ENCODE peak calls at places on chromosomes 13 and 19, in four cellular contexts. One of them, this sample, is unnamed.

GRCh38 chr13:72062566-72062965 is 195.6 kb upstream of the DACH1 start:
- DNase-seq in fibroblast of the conjunctiva: no peak
- DNase-seq in psoas muscle: no peak
- DNase-seq in stimulated activated CD4-positive, alpha-beta T cell treated with anti-CD3 and anti-CD28 coated beads, Interleukin-1b, Interleukin-23, amount 100 ng/mL, for 24 hours: no peak
- DNase-seq in this sample: no peak

GRCh38 chr19:38023245-38023644 is 116.2 kb downstream of the SIPA1L3 start:
- DNase-seq in fibroblast of the conjunctiva: no peak
- DNase-seq in psoas muscle: no peak
- DNase-seq in stimulated activated CD4-positive, alpha-beta T cell treated with anti-CD3 and anti-CD28 coated beads, Interleukin-1b, Interleukin-23, amount 100 ng/mL, for 24 hours: no peak
- DNase-seq in this sample: peak

GRCh38 chr19:42471554-42472249 is 29.0 kb upstream of the CXCL17 start:
- DNase-seq in fibroblast of the conjunctiva: no peak
- DNase-seq in psoas muscle: no peak
- DNase-seq in stimulated activated CD4-positive, alpha-beta T cell treated with anti-CD3 and anti-CD28 coated beads, Interleukin-1b, Interleukin-23, amount 100 ng/mL, for 24 hours: no peak
- DNase-seq in this sample: peak

GRCh38 chr13:28657784-28658538 is 969 bp upstream of the POMP start:
- DNase-seq in fibroblast of the conjunctiva: no peak
- DNase-seq in psoas muscle: no peak
- DNase-seq in stimulated activated CD4-positive, alpha-beta T cell treated with anti-CD3 and anti-CD28 coated beads, Interleukin-1b, Interleukin-23, amount 100 ng/mL, for 24 hours: no peak
- DNase-seq in this sample: peak

GRCh38 chr13:27128825-27129627 is 42.6 kb downstream of the USP12 start:
- DNase-seq in fibroblast of the conjunctiva: no peak
- DNase-seq in psoas muscle: no peak
- DNase-seq in stimulated activated CD4-positive, alpha-beta T cell treated with anti-CD3 and anti-CD28 coated beads, Interleukin-1b, Interleukin-23, amount 100 ng/mL, for 24 hours: no peak
- DNase-seq in this sample: no peak

GRCh38 chr19:1045247-1045603 is 5.3 kb downstream of the ABCA7 start:
- DNase-seq in fibroblast of the conjunctiva: no peak
- DNase-seq in psoas muscle: peak
- DNase-seq in stimulated activated CD4-positive, alpha-beta T cell treated with anti-CD3 and anti-CD28 coated beads, Interleukin-1b, Interleukin-23, amount 100 ng/mL, for 24 hours: peak
- DNase-seq in this sample: no peak

GRCh38 chr13:51682691-51683090 is 98.4 kb downstream of the WDFY2 start:
- DNase-seq in fibroblast of the conjunctiva: no peak
- DNase-seq in psoas muscle: no peak
- DNase-seq in stimulated activated CD4-positive, alpha-beta T cell treated with anti-CD3 and anti-CD28 coated beads, Interleukin-1b, Interleukin-23, amount 100 ng/mL, for 24 hours: no peak
- DNase-seq in this sample: peak

GRCh38 chr13:85631801-85632200 is 167.4 kb downstream of the SLITRK6 start:
- DNase-seq in fibroblast of the conjunctiva: no peak
- DNase-seq in psoas muscle: no peak
- DNase-seq in stimulated activated CD4-positive, alpha-beta T cell treated with anti-CD3 and anti-CD28 coated beads, Interleukin-1b, Interleukin-23, amount 100 ng/mL, for 24 hours: no peak
- DNase-seq in this sample: no peak

GRCh38 chr13:37326319-37326718 is 220.9 kb upstream of the CSNK1A1L start:
- DNase-seq in fibroblast of the conjunctiva: no peak
- DNase-seq in psoas muscle: no peak
- DNase-seq in stimulated activated CD4-positive, alpha-beta T cell treated with anti-CD3 and anti-CD28 coated beads, Interleukin-1b, Interleukin-23, amount 100 ng/mL, for 24 hours: no peak
- DNase-seq in this sample: peak

GRCh38 chr19:4241824-4242430 is 5.0 kb upstream of the YJU2 start:
- DNase-seq in fibroblast of the conjunctiva: no peak
- DNase-seq in psoas muscle: no peak
- DNase-seq in stimulated activated CD4-positive, alpha-beta T cell treated with anti-CD3 and anti-CD28 coated beads, Interleukin-1b, Interleukin-23, amount 100 ng/mL, for 24 hours: no peak
- DNase-seq in this sample: no peak

GRCh38 chr19:13783565-13784500 is 9.6 kb downstream of the C19orf53 start:
- DNase-seq in fibroblast of the conjunctiva: no peak
- DNase-seq in psoas muscle: no peak
- DNase-seq in stimulated activated CD4-positive, alpha-beta T cell treated with anti-CD3 and anti-CD28 coated beads, Interleukin-1b, Interleukin-23, amount 100 ng/mL, for 24 hours: no peak
- DNase-seq in this sample: no peak

GRCh38 chr19:3669134-3669436 is 31.2 kb downstream of the PIP5K1C start:
- DNase-seq in fibroblast of the conjunctiva: no peak
- DNase-seq in psoas muscle: no peak
- DNase-seq in stimulated activated CD4-positive, alpha-beta T cell treated with anti-CD3 and anti-CD28 coated beads, Interleukin-1b, Interleukin-23, amount 100 ng/mL, for 24 hours: no peak
- DNase-seq in this sample: no peak

GRCh38 chr13:113357529-113357928 is 6.4 kb downstream of the GRTP1 start:
- DNase-seq in fibroblast of the conjunctiva: no peak
- DNase-seq in psoas muscle: peak
- DNase-seq in stimulated activated CD4-positive, alpha-beta T cell treated with anti-CD3 and anti-CD28 coated beads, Interleukin-1b, Interleukin-23, amount 100 ng/mL, for 24 hours: no peak
- DNase-seq in this sample: no peak

GRCh38 chr13:99218545-99218944 is 17.9 kb downstream of the UBAC2 start:
- DNase-seq in fibroblast of the conjunctiva: no peak
- DNase-seq in psoas muscle: peak
- DNase-seq in stimulated activated CD4-positive, alpha-beta T cell treated with anti-CD3 and anti-CD28 coated beads, Interleukin-1b, Interleukin-23, amount 100 ng/mL, for 24 hours: no peak
- DNase-seq in this sample: no peak

GRCh38 chr19:41807176-41807575 is 10.8 kb downstream of the CEACAM3 start:
- DNase-seq in fibroblast of the conjunctiva: no peak
- DNase-seq in psoas muscle: no peak
- DNase-seq in stimulated activated CD4-positive, alpha-beta T cell treated with anti-CD3 and anti-CD28 coated beads, Interleukin-1b, Interleukin-23, amount 100 ng/mL, for 24 hours: no peak
- DNase-seq in this sample: no peak

GRCh38 chr13:113098163-113098732 is 7.3 kb upstream of the F7 start:
- DNase-seq in fibroblast of the conjunctiva: no peak
- DNase-seq in psoas muscle: no peak
- DNase-seq in stimulated activated CD4-positive, alpha-beta T cell treated with anti-CD3 and anti-CD28 coated beads, Interleukin-1b, Interleukin-23, amount 100 ng/mL, for 24 hours: no peak
- DNase-seq in this sample: peak

GRCh38 chr19:38917516-38917915 is 5.5 kb upstream of the CCER2 start:
- DNase-seq in fibroblast of the conjunctiva: no peak
- DNase-seq in psoas muscle: no peak
- DNase-seq in stimulated activated CD4-positive, alpha-beta T cell treated with anti-CD3 and anti-CD28 coated beads, Interleukin-1b, Interleukin-23, amount 100 ng/mL, for 24 hours: no peak
- DNase-seq in this sample: no peak

GRCh38 chr13:113917096-113917495 is 53.2 kb upstream of the GAS6 start:
- DNase-seq in fibroblast of the conjunctiva: no peak
- DNase-seq in psoas muscle: no peak
- DNase-seq in stimulated activated CD4-positive, alpha-beta T cell treated with anti-CD3 and anti-CD28 coated beads, Interleukin-1b, Interleukin-23, amount 100 ng/mL, for 24 hours: no peak
- DNase-seq in this sample: no peak

GRCh38 chr19:40663712-40664692 is 26.4 kb downstream of the NUMBL start:
- DNase-seq in fibroblast of the conjunctiva: no peak
- DNase-seq in psoas muscle: no peak
- DNase-seq in stimulated activated CD4-positive, alpha-beta T cell treated with anti-CD3 and anti-CD28 coated beads, Interleukin-1b, Interleukin-23, amount 100 ng/mL, for 24 hours: no peak
- DNase-seq in this sample: peak

GRCh38 chr19:11265785-11266236 is 3.5 kb upstream of the DOCK6 start:
- DNase-seq in fibroblast of the conjunctiva: no peak
- DNase-seq in psoas muscle: no peak
- DNase-seq in stimulated activated CD4-positive, alpha-beta T cell treated with anti-CD3 and anti-CD28 coated beads, Interleukin-1b, Interleukin-23, amount 100 ng/mL, for 24 hours: no peak
- DNase-seq in this sample: no peak

GRCh38 chr13:29319451-29319850 is 276.0 kb downstream of the SLC7A1 start:
- DNase-seq in fibroblast of the conjunctiva: no peak
- DNase-seq in psoas muscle: no peak
- DNase-seq in stimulated activated CD4-positive, alpha-beta T cell treated with anti-CD3 and anti-CD28 coated beads, Interleukin-1b, Interleukin-23, amount 100 ng/mL, for 24 hours: no peak
- DNase-seq in this sample: no peak

GRCh38 chr13:26978081-26978860 is 193.3 kb downstream of the USP12 start:
- DNase-seq in fibroblast of the conjunctiva: no peak
- DNase-seq in psoas muscle: no peak
- DNase-seq in stimulated activated CD4-positive, alpha-beta T cell treated with anti-CD3 and anti-CD28 coated beads, Interleukin-1b, Interleukin-23, amount 100 ng/mL, for 24 hours: no peak
- DNase-seq in this sample: no peak

GRCh38 chr19:7934766-7935165 is 8.7 kb downstream of the TIMM44 start:
- DNase-seq in fibroblast of the conjunctiva: no peak
- DNase-seq in psoas muscle: no peak
- DNase-seq in stimulated activated CD4-positive, alpha-beta T cell treated with anti-CD3 and anti-CD28 coated beads, Interleukin-1b, Interleukin-23, amount 100 ng/mL, for 24 hours: no peak
- DNase-seq in this sample: no peak

GRCh38 chr13:33111414-33112110 is 95.3 kb downstream of the KL start:
- DNase-seq in fibroblast of the conjunctiva: no peak
- DNase-seq in psoas muscle: no peak
- DNase-seq in stimulated activated CD4-positive, alpha-beta T cell treated with anti-CD3 and anti-CD28 coated beads, Interleukin-1b, Interleukin-23, amount 100 ng/mL, for 24 hours: no peak
- DNase-seq in this sample: no peak

GRCh38 chr19:14138576-14139265 is 2.3 kb upstream of the ASF1B start:
- DNase-seq in fibroblast of the conjunctiva: no peak
- DNase-seq in psoas muscle: no peak
- DNase-seq in stimulated activated CD4-positive, alpha-beta T cell treated with anti-CD3 and anti-CD28 coated beads, Interleukin-1b, Interleukin-23, amount 100 ng/mL, for 24 hours: no peak
- DNase-seq in this sample: peak

GRCh38 chr13:112775791-112776279 is 86.0 kb downstream of the ATP11A start:
- DNase-seq in fibroblast of the conjunctiva: no peak
- DNase-seq in psoas muscle: no peak
- DNase-seq in stimulated activated CD4-positive, alpha-beta T cell treated with anti-CD3 and anti-CD28 coated beads, Interleukin-1b, Interleukin-23, amount 100 ng/mL, for 24 hours: no peak
- DNase-seq in this sample: no peak

GRCh38 chr13:78147905-78148304 is 229.3 kb upstream of the EDNRB start:
- DNase-seq in fibroblast of the conjunctiva: no peak
- DNase-seq in psoas muscle: no peak
- DNase-seq in stimulated activated CD4-positive, alpha-beta T cell treated with anti-CD3 and anti-CD28 coated beads, Interleukin-1b, Interleukin-23, amount 100 ng/mL, for 24 hours: no peak
- DNase-seq in this sample: peak

GRCh38 chr13:35927554-35927953 is 203.6 kb downstream of the DCLK1 start:
- DNase-seq in fibroblast of the conjunctiva: peak
- DNase-seq in psoas muscle: no peak
- DNase-seq in stimulated activated CD4-positive, alpha-beta T cell treated with anti-CD3 and anti-CD28 coated beads, Interleukin-1b, Interleukin-23, amount 100 ng/mL, for 24 hours: no peak
- DNase-seq in this sample: peak

GRCh38 chr19:49971991-49972401 is 11.0 kb upstream of the SIGLEC11 start:
- DNase-seq in fibroblast of the conjunctiva: no peak
- DNase-seq in psoas muscle: no peak
- DNase-seq in stimulated activated CD4-positive, alpha-beta T cell treated with anti-CD3 and anti-CD28 coated beads, Interleukin-1b, Interleukin-23, amount 100 ng/mL, for 24 hours: no peak
- DNase-seq in this sample: no peak

GRCh38 chr13:113792236-113792770 is 33.3 kb downstream of the TMEM255B start:
- DNase-seq in fibroblast of the conjunctiva: no peak
- DNase-seq in psoas muscle: peak
- DNase-seq in stimulated activated CD4-positive, alpha-beta T cell treated with anti-CD3 and anti-CD28 coated beads, Interleukin-1b, Interleukin-23, amount 100 ng/mL, for 24 hours: no peak
- DNase-seq in this sample: no peak

GRCh38 chr19:1066748-1067340 is at the start of gene ARHGAP45:
- DNase-seq in fibroblast of the conjunctiva: no peak
- DNase-seq in psoas muscle: peak
- DNase-seq in stimulated activated CD4-positive, alpha-beta T cell treated with anti-CD3 and anti-CD28 coated beads, Interleukin-1b, Interleukin-23, amount 100 ng/mL, for 24 hours: peak
- DNase-seq in this sample: no peak

GRCh38 chr13:80009760-80010159 is 331.2 kb downstream of the SPRY2 start:
- DNase-seq in fibroblast of the conjunctiva: no peak
- DNase-seq in psoas muscle: no peak
- DNase-seq in stimulated activated CD4-positive, alpha-beta T cell treated with anti-CD3 and anti-CD28 coated beads, Interleukin-1b, Interleukin-23, amount 100 ng/mL, for 24 hours: no peak
- DNase-seq in this sample: no peak

This sample was measured in cardiac fibroblast.